ENCODE peak calls at places on chromosomes 16 and 17, in eight cellular contexts. L is GM06990, T is esophagus muscularis mucosa, N is GM10248, B is transverse colon, J is AG09309, Q is uterus, O is choroid plexus epithelial cell. D is an unnamed sample.

GRCh38 chr17:45018514-45019176 is 32.8 kb downstream of the DCAKD start:
- DNase-seq in B (peak), O (peak), L (peak), T (no peak), Q (peak), J (no peak), N (peak), D (no peak)

GRCh38 chr16:35797811-35798210 is 2338.4 kb downstream of the TP53TG3F start:
- DNase-seq in O (no peak), B (no peak), J (no peak), N (no peak), L (no peak), Q (no peak), T (peak), D (no peak)

GRCh38 chr17:57480438-57481196 is 224.3 kb downstream of the MSI2 start:
- DNase-seq in Q (peak), B (no peak), N (no peak), O (peak), J (peak), T (no peak), L (no peak), D (no peak)

GRCh38 chr16:58379736-58380135 is 12.5 kb upstream of the GINS3 start:
- DNase-seq in Q (no peak), J (no peak), N (no peak), T (no peak), O (no peak), B (no peak), L (no peak), D (no peak)

GRCh38 chr16:82835487-82836160 is 208.9 kb downstream of the CDH13 start:
- DNase-seq in O (peak), J (no peak), Q (no peak), B (no peak), T (no peak), N (no peak), L (no peak), D (no peak)

GRCh38 chr16:3490911-3491629 is 4.2 kb downstream of the C16orf90 start:
- DNase-seq in B (no peak), Q (no peak), J (no peak), O (no peak), T (no peak), L (no peak), N (no peak), D (no peak)

GRCh38 chr16:19810817-19811731 is 73.6 kb downstream of the GPRC5B start:
- DNase-seq in N (no peak), B (no peak), L (no peak), T (no peak), Q (no peak), J (no peak), O (peak), D (peak)

GRCh38 chr17:50765454-50766221 is 1.7 kb downstream of the ANKRD40CL start:
- DNase-seq in T (peak), Q (no peak), B (peak), L (peak), O (no peak), N (peak), J (no peak), D (peak)

GRCh38 chr17:40547785-40548478 is 17.3 kb downstream of the CCR7 start:
- DNase-seq in N (no peak), J (no peak), B (peak), L (no peak), O (no peak), Q (no peak), T (no peak), D (no peak)

GRCh38 chr17:40121886-40122465 is at the start of gene MSL1:
- DNase-seq in Q (peak), O (peak), B (peak), T (peak), L (peak), J (no peak), N (peak), D (peak)

GRCh38 chr16:58814348-58814801 is 80.3 kb upstream of the GOT2 start:
- DNase-seq in N (peak), T (no peak), L (peak), O (peak), J (no peak), B (peak), Q (peak), D (no peak)

GRCh38 chr17:65830356-65830755 is 268.9 kb upstream of the AXIN2 start:
- DNase-seq in J (no peak), B (no peak), Q (no peak), N (no peak), L (no peak), O (no peak), T (no peak), D (no peak)

GRCh38 chr16:79071424-79071823 is 529.1 kb downstream of the MAF start:
- DNase-seq in B (peak), J (no peak), N (no peak), Q (peak), L (no peak), O (no peak), T (no peak), D (no peak)

GRCh38 chr16:31529398-31530312 is 2.0 kb downstream of the AHSP start:
- DNase-seq in O (peak), N (no peak), Q (peak), L (no peak), T (no peak), J (no peak), B (no peak), D (no peak)

GRCh38 chr16:19330801-19331484 is 45.4 kb downstream of the CLEC19A start:
- DNase-seq in O (no peak), J (no peak), Q (no peak), L (no peak), T (no peak), B (no peak), N (no peak), D (no peak)

GRCh38 chr17:8922451-8922850 is 43.1 kb downstream of the PIK3R5 start:
- DNase-seq in J (peak), T (peak), O (peak), B (no peak), Q (no peak), N (no peak), L (no peak), D (no peak)

GRCh38 chr16:54326266-54326662 is 39.7 kb upstream of the IRX3 start:
- DNase-seq in O (peak), B (no peak), Q (no peak), T (no peak), N (no peak), L (no peak), J (no peak), D (no peak)

GRCh38 chr16:89918453-89919347 is at the start of gene MC1R:
- DNase-seq in L (peak), B (no peak), N (peak), Q (no peak), J (no peak), O (peak), T (no peak), D (no peak)

GRCh38 chr17:61492759-61493526 is 40.7 kb downstream of the TBX4 start:
- DNase-seq in L (no peak), Q (no peak), B (no peak), O (no peak), T (no peak), J (peak), N (no peak), D (no peak)

GRCh38 chr16:23351360-23351759 is 49.3 kb downstream of the SCNN1B start:
- DNase-seq in B (peak), Q (no peak), O (no peak), J (no peak), N (no peak), T (no peak), L (no peak), D (no peak)

GRCh38 chr17:81976332-81977210 is 858 bp upstream of the ASPSCR1 start:
- DNase-seq in J (no peak), O (no peak), N (no peak), T (no peak), Q (no peak), B (peak), L (peak), D (no peak)

DNA sequence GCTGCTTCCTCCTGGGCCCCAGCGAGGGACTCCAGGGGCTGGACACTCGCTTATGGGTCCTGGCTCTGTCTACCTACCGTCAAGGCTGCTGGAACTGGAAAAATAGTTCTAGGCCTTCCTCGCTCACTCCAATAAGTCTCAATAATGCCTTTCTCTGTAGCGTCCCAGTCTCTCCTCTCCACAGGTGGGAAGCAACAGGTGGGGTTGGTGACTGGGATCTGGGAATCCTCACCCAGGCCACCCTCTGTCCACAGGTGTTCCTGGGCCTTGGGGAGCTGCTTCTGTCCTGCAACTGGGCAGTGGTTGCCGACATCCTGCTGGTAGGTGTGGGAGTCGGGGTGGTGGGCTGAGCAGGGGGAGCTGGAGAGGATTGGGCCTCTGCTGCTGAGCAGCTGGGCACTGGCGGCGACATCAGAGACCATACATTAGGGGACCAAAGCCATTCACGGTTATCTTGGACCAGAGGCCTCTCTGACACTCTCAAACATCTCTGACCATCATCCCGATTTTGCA is 20.3 kb upstream of the SPNS2 start:
- DNase-seq in Q (no peak), L (no peak), T (no peak), O (no peak), B (no peak), J (no peak), N (no peak), D (no peak)
- TF ChIP-seq CTCF in Q (no peak), L (no peak), T (no peak), O (no peak), B (no peak), J (no peak), N (no peak), D (no peak)

DNA sequence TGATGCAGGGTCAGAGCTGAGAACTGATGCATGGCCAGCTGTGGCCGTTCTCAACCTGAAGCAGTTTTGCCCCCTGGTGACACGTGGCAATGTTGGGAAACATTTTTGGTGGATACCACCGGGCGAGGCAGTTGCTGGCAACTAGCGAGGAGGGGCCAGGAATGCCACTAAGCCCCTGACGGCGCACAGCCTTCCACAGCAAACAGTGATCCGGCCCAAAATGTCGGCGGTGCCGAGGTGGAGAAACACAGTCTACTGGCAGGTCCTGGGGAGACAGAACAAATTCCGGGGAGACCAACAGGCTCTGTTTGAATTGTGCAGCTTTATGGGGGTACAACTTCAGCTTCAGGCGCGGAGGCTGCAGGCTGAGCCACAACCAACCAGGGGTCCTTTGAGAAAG is 8.2 kb downstream of the SLC26A11 start:
- DNase-seq in B (no peak), T (no peak), Q (no peak), L (no peak), O (no peak), N (no peak), J (no peak), D (no peak)
- TF ChIP-seq CTCF in B (no peak), T (no peak), Q (no peak), L (no peak), O (no peak), N (no peak), J (no peak), D (no peak)

GRCh38 chr16:62190426-62190825 is 154.2 kb upstream of the CDH8 start:
- DNase-seq in L (no peak), Q (no peak), N (no peak), O (peak), B (no peak), J (no peak), T (no peak), D (no peak)

GRCh38 chr16:62194828-62195227 is 158.6 kb upstream of the CDH8 start:
- DNase-seq in T (no peak), Q (no peak), N (no peak), B (no peak), L (no peak), O (no peak), J (no peak), D (no peak)
- TF ChIP-seq CTCF in T (no peak), Q (no peak), N (no peak), B (no peak), L (no peak), O (no peak), J (peak), D (peak)

DNA sequence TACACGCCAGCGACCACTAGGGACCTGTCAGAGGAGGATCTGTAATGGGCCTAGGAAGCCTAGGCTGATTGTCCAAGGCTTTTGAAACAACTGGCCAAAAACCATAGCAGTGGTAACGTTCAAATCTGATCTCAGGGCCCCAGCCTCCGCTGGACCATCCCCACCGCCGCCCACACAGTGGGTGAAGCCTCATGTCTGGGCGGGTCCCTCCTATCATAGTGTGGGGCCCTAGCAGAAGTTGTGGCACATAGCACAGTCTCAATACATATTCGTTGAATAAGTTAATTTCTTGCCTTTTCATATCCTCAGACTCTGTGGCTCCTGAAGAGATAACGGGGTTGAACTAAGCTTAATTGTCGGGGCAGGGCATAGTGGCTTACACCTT is 818 bp downstream of the DPH1 start:
- DNase-seq in O (no peak), B (peak), T (no peak), Q (peak), J (no peak), N (no peak), L (peak), D (no peak)
- TF ChIP-seq CTCF in O (peak), B (peak), T (no peak), Q (no peak), J (peak), N (peak), L (peak), D (peak)

DNA sequence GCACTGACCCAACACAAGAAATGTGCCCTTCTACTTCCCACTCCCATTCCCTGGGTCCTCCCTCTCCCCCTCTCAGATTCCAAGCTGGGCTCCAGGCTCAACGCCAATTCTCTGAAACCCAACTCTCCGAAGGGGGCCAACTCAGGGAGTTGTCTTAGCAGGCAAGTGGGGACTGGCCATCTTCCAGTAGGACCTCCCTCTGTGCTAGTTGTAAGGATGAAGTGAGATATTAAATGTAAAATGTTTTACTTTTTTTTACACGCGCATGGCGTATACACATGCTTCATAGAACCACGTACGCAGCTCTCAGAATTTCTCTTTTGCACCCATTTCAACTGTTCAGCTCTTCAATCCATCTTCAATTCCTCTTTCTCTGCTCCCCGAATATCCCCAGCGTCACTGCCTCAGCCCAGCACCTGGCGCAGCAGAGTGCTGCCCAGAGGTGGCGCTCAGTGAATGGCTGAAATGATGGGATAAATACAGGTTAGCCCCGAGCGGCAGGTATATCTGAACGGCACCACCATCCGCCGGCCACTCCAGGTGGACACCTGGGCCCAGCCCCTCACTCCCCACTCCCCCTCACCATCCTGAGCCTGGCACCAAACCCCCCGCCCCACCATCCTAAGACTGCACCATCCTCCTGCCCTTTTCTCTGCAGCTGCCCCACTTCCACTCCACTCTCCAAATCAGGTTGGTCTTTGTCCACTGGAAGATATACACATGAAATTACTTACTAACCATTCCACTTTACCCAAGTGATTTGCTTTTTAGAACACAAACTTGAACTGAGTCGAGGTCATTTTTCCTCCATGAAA is 43.9 kb upstream of the TNRC6C start:
- DNase-seq in Q (no peak), T (no peak), N (no peak), L (no peak), J (no peak), O (peak), B (no peak), D (no peak)
- TF ChIP-seq CTCF in Q (no peak), T (no peak), N (no peak), L (peak), J (no peak), O (no peak), B (no peak), D (no peak)

GRCh38 chr17:75183999-75184884 is 1.5 kb upstream of the SUMO2 start:
- DNase-seq in T (no peak), O (no peak), B (no peak), J (no peak), L (no peak), Q (no peak), N (no peak), D (no peak)

GRCh38 chr17:75182319-75182568 is 515 bp downstream of the SUMO2 start:
- DNase-seq in B (no peak), N (no peak), Q (no peak), L (no peak), T (no peak), J (no peak), O (no peak), D (peak)

GRCh38 chr17:75181608-75182318 is 996 bp downstream of the SUMO2 start:
- DNase-seq in O (peak), B (peak), Q (no peak), T (no peak), N (peak), L (peak), J (no peak), D (no peak)

GRCh38 chr17:75181110-75181509 is 1.6 kb downstream of the SUMO2 start:
- DNase-seq in B (no peak), O (no peak), T (no peak), L (no peak), J (no peak), Q (no peak), N (no peak), D (no peak)

DNA sequence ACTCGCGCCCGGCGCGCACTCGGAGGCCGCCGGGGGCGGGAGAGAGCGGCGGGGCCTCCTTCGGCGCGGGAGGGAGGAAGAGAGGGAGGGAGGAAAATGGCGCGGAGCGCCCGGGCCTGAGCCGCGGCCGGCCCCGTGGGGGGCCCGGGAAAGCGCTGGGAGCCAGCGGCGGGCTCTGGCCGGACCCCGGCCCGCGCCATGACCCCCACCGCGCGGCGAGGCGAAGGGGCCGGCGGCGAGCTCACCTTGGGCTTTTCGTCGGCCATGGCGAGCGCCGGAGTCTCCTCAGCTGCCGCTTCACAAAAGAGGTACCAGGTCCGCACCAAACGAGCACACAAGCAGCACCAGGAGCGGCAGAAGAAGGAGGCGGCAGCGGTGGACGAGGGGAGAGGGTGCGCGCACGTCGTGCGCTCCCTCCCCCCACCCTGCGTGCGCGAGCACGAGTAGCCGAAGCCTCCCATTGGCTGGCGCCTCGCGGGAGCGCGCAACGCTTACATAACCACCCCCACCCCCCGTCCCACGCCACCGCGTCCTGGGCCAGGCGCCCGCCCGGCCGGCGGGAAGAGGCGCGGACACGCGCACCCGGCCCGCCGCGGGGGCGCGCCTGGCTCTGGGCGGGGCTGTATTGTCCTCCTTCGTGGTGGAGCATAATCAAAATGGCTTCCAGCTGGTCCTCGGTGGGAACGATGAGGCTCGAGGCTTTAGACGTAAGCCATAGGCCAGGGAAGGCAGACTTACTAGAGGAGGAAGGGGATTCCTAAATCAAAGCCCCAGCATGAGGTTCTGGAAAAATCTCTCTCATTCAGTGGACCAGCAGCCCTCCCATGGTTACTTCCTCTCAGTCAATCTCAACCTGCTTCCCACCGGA is at the start of gene SUMO2:
- DNase-seq in L (peak), T (peak), N (peak), B (peak), Q (peak), J (peak), O (peak), D (peak)
- TF ChIP-seq CTCF in L (peak), T (no peak), N (no peak), B (peak), Q (peak), J (peak), O (peak), D (peak)

DNA sequence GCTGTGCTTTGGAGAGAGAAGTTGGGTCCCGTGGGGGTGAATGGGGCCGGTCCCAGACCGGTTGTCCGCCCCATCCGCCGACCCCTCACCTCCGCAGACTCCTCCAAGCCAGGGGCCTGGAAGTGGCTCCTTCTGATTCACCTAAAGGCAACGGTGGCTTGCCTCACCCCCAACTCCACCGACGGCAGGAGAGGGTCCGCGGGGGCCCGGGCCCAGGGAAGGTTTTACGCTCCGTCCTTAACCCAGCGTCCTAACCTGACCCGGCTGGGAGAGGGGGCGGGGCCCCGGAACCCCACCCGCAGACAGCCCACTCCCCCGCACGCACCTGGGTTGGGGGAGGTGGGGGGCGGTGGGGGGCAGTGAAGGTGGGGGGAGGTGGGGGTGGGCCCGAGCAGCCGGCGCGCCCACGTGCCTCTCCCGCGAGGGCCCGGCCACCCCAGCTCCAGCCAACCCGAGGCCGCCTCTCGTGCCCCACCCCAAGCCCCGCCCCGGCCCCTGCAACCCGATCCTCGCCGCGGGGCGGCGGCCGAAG is 12.7 kb upstream of the CD300A start:
- DNase-seq in J (no peak), N (peak), Q (no peak), L (no peak), B (no peak), T (no peak), O (peak), D (no peak)
- TF ChIP-seq CTCF in J (no peak), N (no peak), Q (no peak), L (peak), B (no peak), T (peak), O (no peak), D (no peak)

GRCh38 chr16:69119536-69119935 is 12.9 kb downstream of the CHTF8 start:
- DNase-seq in O (no peak), L (no peak), Q (no peak), T (no peak), J (no peak), N (no peak), B (no peak), D (no peak)
- TF ChIP-seq CTCF in O (no peak), L (no peak), Q (no peak), T (no peak), J (no peak), N (no peak), B (no peak), D (no peak)